ENCODE peak calls at places on chromosomes 1 and 21, in four cellular contexts. G is BE2C, N is heart right ventricle, K is thoracic aorta. M is an unnamed sample.

GRCh38 chr1:57959727-57960300 is 536.0 kb upstream of the DAB1 start:
- DNase-seq in G (no peak), K (no peak), N (no peak), M (no peak)

GRCh38 chr1:63559357-63559756 is 33.9 kb upstream of the PGM1 start:
- DNase-seq in G (no peak), K (no peak), N (no peak), M (no peak)

GRCh38 chr21:38273745-38274544 is 17.2 kb downstream of the KCNJ15 start:
- DNase-seq in K (no peak), G (no peak), N (no peak), M (no peak)

GRCh38 chr1:40029608-40030007 is 10.9 kb upstream of the CAP1 start:
- DNase-seq in G (no peak), N (no peak), K (no peak), M (no peak)

GRCh38 chr1:26922201-26922729 is 722 bp downstream of the NUDC start:
- DNase-seq in N (no peak), K (no peak), G (no peak), M (no peak)

GRCh38 chr1:235911876-235912275 is 45.2 kb upstream of the LYST start:
- DNase-seq in G (no peak), K (no peak), N (no peak), M (no peak)

GRCh38 chr1:209835782-209836298 is 8.1 kb downstream of the UTP25 start:
- DNase-seq in N (no peak), K (no peak), G (no peak), M (no peak)

GRCh38 chr1:243587285-243587684 is 262.8 kb downstream of the AKT3 start:
- DNase-seq in K (no peak), N (no peak), G (no peak), M (no peak)

GRCh38 chr21:36104306-36105300 is 30.3 kb upstream of the CBR3 start:
- DNase-seq in G (peak; percentile 76), K (no peak), N (peak; percentile 50), M (no peak)

GRCh38 chr1:195894411-195894810 is 713.8 kb downstream of the KCNT2 start:
- DNase-seq in N (no peak), G (no peak), K (peak; percentile 3), M (no peak)

GRCh38 chr1:37708471-37708870 is 16.2 kb downstream of the CDCA8 start:
- DNase-seq in G (no peak), N (no peak), K (no peak), M (no peak)

GRCh38 chr1:248704556-248704955 is 2.0 kb upstream of the OR14I1 start:
- DNase-seq in K (no peak), G (no peak), N (no peak), M (no peak)

GRCh38 chr1:180234369-180235076 is 4.5 kb downstream of the LHX4 start:
- DNase-seq in N (no peak), G (no peak), K (no peak), M (no peak)

GRCh38 chr1:207863893-207864535 is 46.9 kb downstream of the CD34 start:
- DNase-seq in K (no peak), N (no peak), G (no peak), M (no peak)

GRCh38 chr1:113533061-113533460 is 142.7 kb downstream of the MAGI3 start:
- DNase-seq in N (no peak), K (no peak), G (no peak), M (no peak)

GRCh38 chr1:10975567-10976326 is 36.7 kb upstream of the TARDBP start:
- DNase-seq in G (peak; percentile 55), K (no peak), N (no peak), M (no peak)
- H3K36me3 ChIP-seq in G (no peaks in the 10 kb centered on the region), K (no peaks in the 10 kb centered on the region), N (no peaks in the 10 kb centered on the region), M (no peaks in the 10 kb centered on the region)

GRCh38 chr1:81172483-81172882 is 628.3 kb upstream of the ADGRL2 start:
- DNase-seq in G (no peak), N (no peak), K (no peak), M (no peak)

GRCh38 chr1:81170721-81171120 is 630.0 kb upstream of the ADGRL2 start:
- DNase-seq in K (no peak), N (no peak), G (no peak), M (no peak)

GRCh38 chr1:81174811-81175476 is 625.8 kb upstream of the ADGRL2 start:
- DNase-seq in N (no peak), G (no peak), K (no peak), M (no peak)

GRCh38 chr1:81179239-81179638 is 621.5 kb upstream of the ADGRL2 start:
- DNase-seq in K (no peak), G (no peak), N (no peak), M (no peak)

GRCh38 chr1:81174052-81174451 is 626.7 kb upstream of the ADGRL2 start:
- DNase-seq in N (no peak), G (no peak), K (no peak), M (no peak)
- H3K36me3 ChIP-seq in N (no peaks in the 10 kb centered on the region), G (no peaks in the 10 kb centered on the region), K (no peaks in the 10 kb centered on the region), M (no peaks in the 10 kb centered on the region)

GRCh38 chr21:34845521-34846213 is 176.9 kb downstream of the CLIC6 start:
- DNase-seq in K (no peak), G (no peak), N (no peak), M (no peak)
- H3K36me3 ChIP-seq in K (no peaks in the 10 kb centered on the region), G (no peaks in the 10 kb centered on the region), N (no peaks in the 10 kb centered on the region), M (no peaks in the 10 kb centered on the region)

DNA sequence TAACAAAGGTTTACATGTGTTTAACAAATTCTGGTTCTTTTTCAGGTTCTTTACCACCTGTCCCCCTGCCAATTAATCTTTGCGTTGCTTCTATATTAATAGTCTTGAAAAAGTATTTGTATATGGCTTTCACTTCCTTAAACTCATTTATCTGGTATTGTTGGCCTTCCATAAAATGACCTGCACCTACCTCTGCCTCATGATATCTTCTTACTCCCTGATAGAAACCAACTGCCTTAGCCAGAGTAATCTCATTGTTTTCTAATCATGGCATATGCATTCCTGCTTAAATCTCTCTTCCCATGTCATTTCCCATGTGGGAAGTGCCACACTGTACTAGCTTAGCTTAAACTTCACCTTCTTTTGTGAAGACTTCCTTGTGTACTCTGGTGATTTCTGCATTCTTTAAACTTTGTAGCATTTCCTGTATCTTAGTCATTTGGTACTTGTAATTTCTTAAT is 8.7 kb downstream of the SMG7 start:
- DNase-seq in N (no peak), K (no peak), G (no peak), M (no peak)
- H3K36me3 ChIP-seq in N (no peaks in the 10 kb centered on the region), K (no peaks in the 10 kb centered on the region), G (peaks cover 5% of the 10 kb centered on the region), M (no peaks in the 10 kb centered on the region)

GRCh38 chr1:45009956-45010854 is 919 bp downstream of the HECTD3 start:
- DNase-seq in G (no peak), K (no peak), N (no peak), M (peak; percentile 64)
- H3K36me3 ChIP-seq in G (no peaks in the 10 kb centered on the region), K (peaks cover 41% of the 10 kb centered on the region), N (peaks cover 9% of the 10 kb centered on the region), M (peaks cover 57% of the 10 kb centered on the region)

GRCh38 chr1:11126544-11126943 is 26.9 kb upstream of the EXOSC10 start:
- DNase-seq in G (no peak), N (no peak), K (no peak), M (no peak)

GRCh38 chr1:11131816-11132215 is 32.1 kb upstream of the EXOSC10 start:
- DNase-seq in K (no peak), N (no peak), G (no peak), M (no peak)

GRCh38 chr1:11129649-11130048 is 30.0 kb upstream of the EXOSC10 start:
- DNase-seq in N (no peak), K (no peak), G (no peak), M (no peak)

GRCh38 chr1:11132571-11133293 is 33.1 kb upstream of the EXOSC10 start:
- DNase-seq in G (no peak), N (no peak), K (no peak), M (no peak)

DNA sequence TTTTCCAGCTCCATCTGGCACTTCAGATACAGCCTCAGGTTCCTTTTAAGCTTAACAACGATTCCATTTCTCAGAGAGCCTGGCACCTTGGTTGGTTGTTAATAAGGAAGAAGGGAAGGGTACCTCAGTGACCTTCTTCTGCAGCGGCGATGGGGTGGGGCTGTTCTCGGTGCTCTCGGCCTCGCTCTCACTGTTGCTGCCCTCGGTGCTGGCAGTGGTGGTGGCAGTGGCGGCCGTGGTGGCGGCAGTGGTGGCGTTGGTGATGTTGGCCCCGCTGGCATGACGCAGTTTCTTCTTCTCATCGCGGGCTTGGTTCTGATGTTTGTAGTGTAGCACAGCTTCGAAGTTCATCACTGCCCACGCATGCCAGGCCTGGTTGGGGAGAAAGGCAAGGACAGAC is 30.7 kb upstream of the EXOSC10 start:
- DNase-seq in N (no peak), K (no peak), G (no peak), M (no peak)
- H3K36me3 ChIP-seq in N (peaks cover 10% of the 10 kb centered on the region), K (peaks cover 71% of the 10 kb centered on the region), G (peaks cover 23% of the 10 kb centered on the region), M (peaks cover 65% of the 10 kb centered on the region)

DNA sequence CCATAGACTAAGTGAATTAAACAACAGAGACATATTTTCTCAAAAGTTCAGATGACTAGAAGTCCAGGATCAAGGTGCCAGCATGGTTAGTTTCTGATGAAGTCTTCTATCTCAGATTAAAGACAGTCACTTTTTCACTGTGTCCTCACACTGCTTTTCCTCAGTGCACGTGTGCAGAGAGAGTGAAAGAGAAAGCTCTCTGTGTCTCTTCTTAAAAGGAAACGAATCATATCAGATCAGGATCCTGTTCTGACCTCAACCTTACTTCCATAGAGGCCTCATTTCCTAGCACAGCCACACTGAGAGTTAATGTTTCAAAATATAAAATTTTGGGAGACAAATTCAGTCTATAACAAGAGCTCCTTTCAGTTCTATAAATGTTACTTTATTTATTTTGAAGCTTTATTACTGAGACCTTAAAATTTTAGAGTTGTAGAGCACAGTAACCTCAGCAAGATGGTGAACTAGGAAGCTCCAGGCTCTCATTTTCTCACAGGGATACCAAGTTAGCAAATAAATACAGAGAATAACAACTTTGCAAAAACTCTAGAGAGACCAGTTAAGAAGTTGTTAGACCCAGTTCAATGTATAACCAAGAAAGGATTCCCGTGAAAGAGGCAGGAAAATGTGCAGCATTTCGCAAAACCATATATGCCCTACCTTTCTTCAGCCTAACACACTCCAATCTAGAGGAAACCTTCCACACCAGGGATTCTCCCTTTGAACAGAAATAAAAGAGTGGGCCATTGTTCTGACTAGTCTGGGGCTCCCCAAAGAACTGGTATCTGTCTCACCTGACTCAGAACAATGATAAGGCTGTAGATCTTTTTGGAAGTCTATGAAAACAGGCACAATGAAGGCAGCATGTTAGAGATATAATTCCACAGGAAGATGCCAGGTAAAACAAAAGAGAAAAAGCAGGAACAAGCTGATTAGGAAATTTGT is 372.2 kb downstream of the MRPL39 start:
- DNase-seq in K (no peak), G (no peak), N (no peak), M (no peak)
- H3K36me3 ChIP-seq in K (no peaks in the 10 kb centered on the region), G (no peaks in the 10 kb centered on the region), N (no peaks in the 10 kb centered on the region), M (no peaks in the 10 kb centered on the region)

GRCh38 chr1:119659628-119660027 is 11.6 kb upstream of the ZNF697 start:
- DNase-seq in K (no peak), N (no peak), G (no peak), M (no peak)
- H3K36me3 ChIP-seq in K (no peaks in the 10 kb centered on the region), N (no peaks in the 10 kb centered on the region), G (no peaks in the 10 kb centered on the region), M (no peaks in the 10 kb centered on the region)